ENCODE peak calls at places on chromosomes 7 and 10, in five cellular contexts. K is stimulated activated CD4-positive, alpha-beta T cell treated with anti-CD3 and anti-CD28 coated beads, Interleukin-2, amount 100 ng/mL, for 48 hours; E is NCI-H1417; B is SK-MEL-5; O is GM12878. T is an unnamed sample.

GRCh38 chr10:71033396-71033980 is 145.1 kb upstream of the PCBD1 start:
- DNase-seq in K (no peak), B (no peak), O (no peak), E (no peak), T (no peak)

GRCh38 chr7:1302936-1303335 is 70.3 kb downstream of the UNCX start:
- DNase-seq in B (no peak), O (no peak), K (no peak), E (no peak), T (no peak)

GRCh38 chr10:49179699-49180511 is 8.3 kb downstream of the TMEM273 start:
- DNase-seq in E (no peak), O (no peak), K (no peak), B (no peak), T (no peak)

GRCh38 chr7:945556-946255 is 8.8 kb downstream of the ADAP1 start:
- DNase-seq in B (no peak), K (no peak), O (no peak), E (no peak), T (no peak)

GRCh38 chr7:127665922-127666321 is 13.9 kb downstream of the SND1 start:
- DNase-seq in B (no peak), E (no peak), K (no peak), O (no peak), T (no peak)

GRCh38 chr7:139623518-139623917 is 100.0 kb downstream of the CLEC2L start:
- DNase-seq in K (no peak), B (peak; percentile 49), O (no peak), E (no peak), T (no peak)

GRCh38 chr7:158957507-158957900 is 101.1 kb downstream of the DYNC2I1 start:
- DNase-seq in B (no peak), E (peak; percentile 88), O (no peak), K (no peak), T (no peak)

GRCh38 chr10:133314911-133315310 is 6.2 kb downstream of the ZNF511 start:
- DNase-seq in K (no peak), E (no peak), B (no peak), O (no peak), T (no peak)

GRCh38 chr10:127411062-127411461 is 138.0 kb upstream of the NPS start:
- DNase-seq in B (no peak), O (no peak), E (no peak), K (no peak), T (no peak)

GRCh38 chr10:124468624-124469023 is 7.0 kb downstream of the LHPP start:
- DNase-seq in E (no peak), O (no peak), K (no peak), B (no peak), T (no peak)

GRCh38 chr10:16968722-16969055 is 151.5 kb upstream of the RSU1 start:
- DNase-seq in E (no peak), K (no peak), B (no peak), O (no peak), T (no peak)

GRCh38 chr10:7551891-7552731 is 114.7 kb downstream of the ITIH5 start:
- DNase-seq in E (no peak), K (no peak), B (no peak), O (no peak), T (no peak)

GRCh38 chr10:93066544-93066913 is 5.9 kb downstream of the CYP26C1 start:
- DNase-seq in O (no peak), B (no peak), E (no peak), K (no peak), T (no peak)

GRCh38 chr10:45649296-45649695 is 23.3 kb downstream of the ZFAND4 start:
- DNase-seq in B (no peak), O (no peak), E (no peak), K (no peak), T (no peak)

GRCh38 chr10:69965086-69965485 is 87.6 kb upstream of the MACROH2A2 start:
- DNase-seq in O (no peak), K (no peak), B (no peak), E (no peak), T (no peak)

GRCh38 chr7:76358478-76359110 is at the start of gene YWHAG:
- DNase-seq in O (no peak), E (peak; percentile 94), K (peak; percentile 85), B (peak; percentile 90), T (peak; percentile 78)

GRCh38 chr7:38453826-38454225 is 177.3 kb downstream of the AMPH start:
- DNase-seq in K (no peak), O (no peak), B (no peak), E (no peak), T (no peak)

GRCh38 chr10:129694184-129694583 is 227.1 kb downstream of the MGMT start:
- DNase-seq in K (no peak), E (no peak), O (no peak), B (no peak), T (no peak)

GRCh38 chr10:99548041-99548530 is 15.3 kb downstream of the NKX2-3 start:
- DNase-seq in E (no peak), O (no peak), B (peak; percentile 72), K (no peak), T (no peak)

GRCh38 chr7:73809454-73810090 is 21.2 kb upstream of the CLDN4 start:
- DNase-seq in K (no peak), E (no peak), B (no peak), O (no peak), T (no peak)

GRCh38 chr10:103465411-103466179 is 6.9 kb upstream of the CALHM1 start:
- DNase-seq in E (no peak), B (no peak), K (no peak), O (no peak), T (no peak)

GRCh38 chr7:82443801-82444219 is 233 bp upstream of the CACNA2D1 start:
- DNase-seq in O (no peak), K (no peak), B (peak; percentile 89), E (peak; percentile 87), T (peak; percentile 85)

GRCh38 chr10:49241365-49241764 is 53.2 kb upstream of the TMEM273 start:
- DNase-seq in E (no peak), B (no peak), O (no peak), K (no peak), T (no peak)

GRCh38 chr10:3045471-3046209 is 21.7 kb upstream of the PFKP start:
- DNase-seq in O (no peak), E (no peak), B (peak; percentile 18), K (no peak), T (peak; percentile 86)

GRCh38 chr7:117872565-117873055 is 631 bp downstream of the CTTNBP2 start:
- DNase-seq in E (peak; percentile 69), O (no peak), K (no peak), B (peak; percentile 67), T (peak; percentile 36)

GRCh38 chr10:95416973-95417372 is 126.2 kb upstream of the PDLIM1 start:
- DNase-seq in B (no peak), O (no peak), E (no peak), K (no peak), T (no peak)

GRCh38 chr10:50623299-50624153 is at the start of gene SGMS1:
- DNase-seq in E (peak; percentile 65), B (peak; percentile 74), K (peak; percentile 67), O (no peak), T (peak; percentile 95)

GRCh38 chr10:30439931-30440330 is 5.9 kb downstream of the MAP3K8 start:
- DNase-seq in K (no peak), O (no peak), B (no peak), E (no peak), T (no peak)